ENCODE peak calls at places on chromosomes 4 and X, in four cellular contexts. P is K562, T is PC-3, W is neural progenitor cell. D is an unnamed sample.

GRCh38 chr4:86482851-86483490 is 111.1 kb upstream of the PTPN13 start:
- DNase-seq in T (peak), W (peak), P (no peak), D (peak)

GRCh38 chr4:88822034-88822433 is 124.4 kb upstream of the NAP1L5 start:
- DNase-seq in T (no peak), P (no peak), W (no peak), D (no peak)

GRCh38 chr4:86939737-86940141 is 4.9 kb downstream of the AFF1 start:
- DNase-seq in T (no peak), P (no peak), W (no peak), D (peak)

GRCh38 chr4:112770111-112770510 is 133.2 kb downstream of the LARP7 start:
- DNase-seq in W (no peak), T (no peak), P (no peak), D (no peak)

GRCh38 chr4:48939785-48940184 is 33.2 kb upstream of the OCIAD2 start:
- DNase-seq in P (no peak), W (no peak), T (peak), D (peak)

GRCh38 chrX:68490644-68491043 is 8.2 kb upstream of the YIPF6 start:
- DNase-seq in T (peak), W (peak), P (peak), D (peak)

GRCh38 chr4:7396186-7396585 is 38.5 kb downstream of the PSAPL1 start:
- DNase-seq in T (no peak), P (no peak), W (no peak), D (no peak)

GRCh38 chr4:98293089-98293887 is 32.1 kb downstream of the RAP1GDS1 start:
- DNase-seq in W (no peak), T (no peak), P (no peak), D (peak)

GRCh38 chr4:157459789-157460188 is 239.3 kb downstream of the GRIA2 start:
- DNase-seq in T (no peak), W (peak), P (no peak), D (no peak)

GRCh38 chrX:148552775-148553174 is 52.4 kb downstream of the AFF2 start:
- DNase-seq in P (no peak), T (no peak), W (no peak), D (no peak)

GRCh38 chr4:141540643-141541042 is 95.7 kb upstream of the IL15 start:
- DNase-seq in P (no peak), W (no peak), T (peak), D (peak)

GRCh38 chr4:76753814-76754213 is 144.1 kb downstream of the SOWAHB start:
- DNase-seq in T (peak), P (no peak), W (no peak), D (peak)

GRCh38 chr4:128451270-128451905 is 163.8 kb upstream of the PGRMC2 start:
- DNase-seq in W (no peak), T (peak), P (no peak), D (peak)

GRCh38 chr4:152957437-152958185 is 21.5 kb downstream of the FHDC1 start:
- DNase-seq in P (peak), T (no peak), W (no peak), D (no peak)

GRCh38 chrX:17859609-17860178 is 1.4 kb downstream of the RAI2 start:
- DNase-seq in T (no peak), W (peak), P (no peak), D (no peak)

GRCh38 chr4:10983885-10984284 is 299.3 kb upstream of the CLNK start:
- DNase-seq in W (no peak), T (no peak), P (no peak), D (no peak)

GRCh38 chr4:95118507-95118906 is 360.8 kb downstream of the BMPR1B start:
- DNase-seq in W (no peak), T (no peak), P (no peak), D (no peak)

GRCh38 chr4:177607111-177607573 is 164.9 kb upstream of the AGA start:
- DNase-seq in P (no peak), T (no peak), W (no peak), D (no peak)

GRCh38 chrX:77962068-77962902 is 7.2 kb downstream of the PGAM4 start:
- DNase-seq in T (no peak), P (no peak), W (no peak), D (peak)

GRCh38 chrX:30635630-30636029 is 17.6 kb upstream of the GK start:
- DNase-seq in W (no peak), T (peak), P (peak), D (no peak)

GRCh38 chr4:112511294-112512118 is 4.5 kb downstream of the NEUROG2 start:
- DNase-seq in T (no peak), W (peak), P (no peak), D (no peak)

GRCh38 chr4:149784018-149784417 is 31.6 kb downstream of the IQCM start:
- DNase-seq in W (no peak), P (no peak), T (peak), D (peak)

GRCh38 chr4:66639361-66639760 is 905.9 kb downstream of the CENPC start:
- DNase-seq in P (no peak), W (no peak), T (peak), D (peak)

GRCh38 chr4:46329118-46329976 is 60.6 kb downstream of the GABRA2 start:
- DNase-seq in W (peak), P (no peak), T (peak), D (peak)

GRCh38 chr4:11455201-11455835 is 26.6 kb upstream of the HS3ST1 start:
- DNase-seq in T (no peak), W (no peak), P (no peak), D (no peak)

GRCh38 chr4:188728359-188728758 is 589.1 kb downstream of the TRIML1 start:
- DNase-seq in W (no peak), P (no peak), T (no peak), D (no peak)

GRCh38 chr4:85489273-85489672 is 14.3 kb downstream of the ARHGAP24 start:
- DNase-seq in T (peak), P (no peak), W (peak), D (peak)

GRCh38 chrX:29535212-29536162 is 679.9 kb upstream of the MAGEB2 start:
- DNase-seq in T (peak), P (no peak), W (no peak), D (peak)

GRCh38 chr4:5638316-5638715 is 70.0 kb downstream of the EVC2 start:
- DNase-seq in P (no peak), W (no peak), T (peak), D (no peak)

GRCh38 chr4:154658680-154659402 is 46.4 kb upstream of the FGG start:
- DNase-seq in W (no peak), T (no peak), P (peak), D (no peak)

GRCh38 chrX:134174859-134175258 is 62.1 kb upstream of the CCDC160 start:
- DNase-seq in T (no peak), W (peak), P (no peak), D (no peak)
- H3K4me3 ChIP-seq in T (no peak), W (peak), P (no peak), D (no peak)

GRCh38 chrX:120250522-120251271 is at the start of gene ZBTB33:
- DNase-seq in T (peak), P (peak), W (peak), D (peak)

GRCh38 chrX:120253784-120254183 is 3.2 kb downstream of the ZBTB33 start:
- DNase-seq in W (no peak), P (no peak), T (no peak), D (no peak)

GRCh38 chrX:120251471-120252011 is 929 bp downstream of the ZBTB33 start:
- DNase-seq in T (peak), W (peak), P (peak), D (peak)
- H3K4me2 ChIP-seq in T (peak), W (peak), P (peak), D (peak)

GRCh38 chrX:114582264-114582632 is 1.6 kb upstream of the HTR2C start:
- DNase-seq in P (no peak), W (peak), T (no peak), D (no peak)
- TF ChIP-seq EZH2 in P (no peak), W (peak), T (no peak), D (no peak)

DNA sequence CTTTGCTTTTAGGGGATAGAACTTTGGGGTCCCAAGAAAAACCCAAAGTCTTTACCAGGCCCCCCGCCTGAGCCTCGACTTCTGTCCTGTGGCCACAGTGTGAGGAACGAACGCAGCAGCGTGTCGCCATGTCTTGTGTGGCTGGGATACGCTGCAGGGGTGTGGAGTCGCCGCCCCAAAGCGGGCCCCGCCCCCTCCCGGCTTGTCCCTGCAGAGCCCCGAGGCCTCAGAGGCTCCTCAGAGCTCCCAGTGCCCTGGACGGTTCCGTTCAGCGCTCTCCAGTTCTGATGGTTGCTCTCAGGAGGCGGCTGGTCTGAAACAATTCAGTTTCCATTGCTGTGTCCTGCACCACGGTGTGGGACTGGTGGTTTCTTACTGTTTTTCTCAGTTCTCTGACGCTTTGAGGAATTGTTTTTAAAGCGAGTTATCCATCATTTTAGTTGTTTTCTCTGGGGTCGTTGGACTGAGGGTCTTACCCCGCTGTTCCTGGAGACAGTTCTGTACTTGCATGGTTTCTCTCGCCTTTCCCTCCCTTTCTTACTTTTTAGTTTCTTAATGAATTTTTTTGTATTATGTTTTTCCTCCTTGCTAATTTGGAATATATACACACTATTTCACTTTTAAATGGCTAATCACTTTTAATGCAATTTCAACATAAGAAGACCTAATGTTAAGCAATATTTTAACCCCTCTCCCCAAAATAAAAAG is 1.6 kb upstream of the IDUA start:
- DNase-seq in P (peak), W (peak), T (peak), D (peak)
- H3K4me3 ChIP-seq in P (no peak), W (peak), T (peak), D (no peak)

DNA sequence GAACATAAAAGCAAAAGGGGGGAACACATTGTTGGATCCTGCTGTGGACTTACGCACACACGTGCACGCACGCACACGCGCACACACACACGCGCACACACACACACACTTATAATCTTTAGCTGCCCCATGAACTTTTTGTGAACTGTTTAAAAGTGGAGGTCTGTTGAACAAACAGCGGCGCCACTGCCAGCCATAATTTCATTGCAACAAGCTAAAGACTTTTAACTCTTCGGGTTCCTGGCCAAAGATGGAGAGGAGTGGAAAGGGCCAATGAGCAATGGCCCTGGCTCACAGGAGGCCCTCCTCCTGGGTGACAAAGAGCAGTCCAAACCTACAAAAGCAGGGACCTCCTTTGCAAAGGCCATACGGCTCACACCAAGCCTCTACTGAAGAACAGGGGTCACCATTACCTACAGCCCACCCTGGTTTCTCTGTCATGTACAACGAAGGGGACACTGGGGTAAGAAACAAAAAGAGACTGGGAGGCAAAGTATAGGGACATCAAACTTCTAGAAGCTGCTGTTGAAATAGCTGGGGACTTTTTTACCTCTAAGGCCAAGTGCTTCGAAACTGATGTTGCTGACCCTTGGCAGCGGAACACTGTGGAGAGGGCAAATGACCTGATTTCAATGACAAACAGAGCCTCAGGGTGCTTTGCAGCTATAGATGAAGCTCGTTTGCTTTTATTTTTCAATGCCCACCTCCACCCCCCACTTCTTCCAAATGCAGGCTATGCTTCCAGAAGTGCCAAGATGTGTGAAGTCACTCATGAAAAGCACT is 16.7 kb downstream of the BCOR start:
- DNase-seq in W (no peak), P (no peak), T (no peak), D (no peak)
- H3K4me2 ChIP-seq in W (no peak), P (no peak), T (no peak), D (no peak)